ENCODE peak calls at places on chromosomes 6 and 20, in seven cellular contexts. T, G, X, I, P, D and B are unnamed samples.
A peak's percentile ranks its signal among the peaks of the same experiment; 100 is the strongest.

GRCh38 chr6:159116343-159116742 is 52.9 kb upstream of the FNDC1 start:
- DNase-seq in T (no peak), G (peak; percentile 73), X (no peak), I (no peak), P (no peak), D (no peak), B (no peak)

GRCh38 chr6:42963179-42963854 is 2.8 kb downstream of the GNMT start:
- DNase-seq in T (no peak), G (no peak), X (no peak), I (no peak), P (no peak), D (no peak), B (no peak)

GRCh38 chr20:45629496-45630100 is at the start of gene WFDC10A:
- DNase-seq in T (no peak), G (peak; percentile 64), X (peak; percentile 5), I (no peak), P (peak; percentile 25), D (peak; percentile 36), B (peak; percentile 44)

GRCh38 chr6:129901910-129902309 is 40.8 kb upstream of the TMEM244 start:
- DNase-seq in T (no peak), G (no peak), X (no peak), I (no peak), P (peak; percentile 23), D (no peak), B (no peak)

GRCh38 chr6:158801655-158802294 is 17.4 kb downstream of the EZR start:
- DNase-seq in T (peak; percentile 64), G (no peak), X (no peak), I (peak; percentile 67), P (no peak), D (peak; percentile 76), B (peak; percentile 25)

GRCh38 chr6:13089296-13089994 is 238.9 kb downstream of the TBC1D7 start:
- DNase-seq in T (no peak), G (no peak), X (peak; percentile 9), I (no peak), P (no peak), D (no peak), B (no peak)

GRCh38 chr6:150334790-150335783 is 33.7 kb upstream of the IYD start:
- DNase-seq in T (no peak), G (no peak), X (peak; percentile 45), I (no peak), P (peak; percentile 81), D (no peak), B (no peak)

GRCh38 chr20:44016525-44016924 is 101.9 kb downstream of the TOX2 start:
- DNase-seq in T (no peak), G (no peak), X (no peak), I (no peak), P (no peak), D (no peak), B (no peak)

GRCh38 chr6:71043902-71044301 is 87.0 kb upstream of the B3GAT2 start:
- DNase-seq in T (no peak), G (peak; percentile 52), X (no peak), I (no peak), P (no peak), D (no peak), B (no peak)

GRCh38 chr20:1386323-1386722 is 6.5 kb downstream of the FKBP1A start:
- DNase-seq in T (no peak), G (no peak), X (no peak), I (no peak), P (no peak), D (no peak), B (no peak)

GRCh38 chr6:78942451-78942850 is 75.1 kb downstream of the IRAK1BP1 start:
- DNase-seq in T (no peak), G (no peak), X (no peak), I (no peak), P (peak; percentile 12), D (no peak), B (no peak)

GRCh38 chr20:62087632-62088031 is 22.0 kb upstream of the TAF4 start:
- DNase-seq in T (no peak), G (no peak), X (no peak), I (no peak), P (no peak), D (no peak), B (no peak)

GRCh38 chr6:11607381-11607780 is 69.8 kb downstream of the TMEM170B start:
- DNase-seq in T (no peak), G (peak; percentile 56), X (no peak), I (no peak), P (no peak), D (no peak), B (peak; percentile 35)

GRCh38 chr6:4021862-4022715 is 56.8 kb downstream of the FAM217A start:
- DNase-seq in T (no peak), G (no peak), X (no peak), I (no peak), P (peak; percentile 31), D (no peak), B (no peak)

GRCh38 chr20:18943542-18943941 is 130.0 kb downstream of the SCP2D1 start:
- DNase-seq in T (no peak), G (peak; percentile 60), X (no peak), I (peak; percentile 23), P (no peak), D (no peak), B (no peak)

GRCh38 chr20:19757487-19757972 is 528 bp upstream of the RIN2 start:
- DNase-seq in T (peak; percentile 91), G (peak; percentile 93), X (no peak), I (peak; percentile 88), P (peak; percentile 66), D (peak; percentile 93), B (peak; percentile 84)

GRCh38 chr6:67433124-67433523 is 1202.0 kb upstream of the ADGRB3 start:
- DNase-seq in T (no peak), G (no peak), X (peak; percentile 36), I (no peak), P (peak; percentile 36), D (no peak), B (no peak)

GRCh38 chr6:144158133-144158532 is 7.8 kb downstream of the STX11 start:
- DNase-seq in T (no peak), G (no peak), X (peak; percentile 67), I (peak; percentile 33), P (peak; percentile 79), D (no peak), B (no peak)

GRCh38 chr6:2688416-2689064 is 62.2 kb downstream of the MYLK4 start:
- DNase-seq in T (no peak), G (no peak), X (peak; percentile 71), I (no peak), P (peak; percentile 92), D (no peak), B (no peak)

GRCh38 chr20:14384411-14384810 is 47.0 kb upstream of the FLRT3 start:
- DNase-seq in T (no peak), G (no peak), X (peak; percentile 6), I (no peak), P (no peak), D (no peak), B (no peak)

GRCh38 chr6:170294813-170295518 is 4.1 kb upstream of the DLL1 start:
- DNase-seq in T (no peak), G (no peak), X (no peak), I (no peak), P (no peak), D (no peak), B (no peak)

GRCh38 chr6:170293881-170294755 is 3.2 kb upstream of the DLL1 start:
- DNase-seq in T (no peak), G (no peak), X (no peak), I (no peak), P (no peak), D (no peak), B (no peak)

GRCh38 chr6:170292111-170292777 is 1.4 kb upstream of the DLL1 start:
- DNase-seq in T (no peak), G (no peak), X (no peak), I (no peak), P (no peak), D (no peak), B (no peak)

GRCh38 chr6:170292778-170293164 is 1.9 kb upstream of the DLL1 start:
- DNase-seq in T (no peak), G (no peak), X (no peak), I (no peak), P (no peak), D (no peak), B (no peak)

GRCh38 chr6:170293411-170293844 is 2.5 kb upstream of the DLL1 start:
- DNase-seq in T (no peak), G (no peak), X (no peak), I (no peak), P (no peak), D (no peak), B (no peak)
- H3K4me3 ChIP-seq in T (no peak overlapping the region), G (no peak overlapping the region), X (peak overlapping the region; percentile 18), I (no peak overlapping the region), P (no peak overlapping the region), D (no peak overlapping the region), B (no peak overlapping the region)

DNA sequence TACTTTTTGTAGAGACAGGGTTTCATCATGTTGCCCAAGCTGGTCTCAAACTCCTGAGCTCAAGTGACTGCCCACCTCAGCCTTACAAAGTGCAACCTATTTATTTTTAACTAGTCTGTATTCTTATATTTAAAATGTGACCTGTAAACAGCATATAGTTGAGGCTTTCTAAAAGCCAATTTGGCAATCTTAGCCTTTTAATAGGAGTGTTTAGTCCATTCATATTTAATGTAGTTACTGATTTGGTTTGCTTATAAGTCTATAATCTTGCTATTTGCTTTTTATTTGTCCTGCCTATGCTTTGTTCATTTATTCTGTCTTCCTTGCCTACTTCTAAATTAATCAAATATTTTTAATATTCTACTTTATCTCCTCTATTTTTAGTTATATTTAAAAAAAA is 15.0 kb upstream of the SOX4 start:
- DNase-seq in T (no peak), G (no peak), X (no peak), I (no peak), P (no peak), D (no peak), B (no peak)
- H3K4me3 ChIP-seq in T (no peak overlapping the region), G (no peak overlapping the region), X (no peak overlapping the region), I (no peak overlapping the region), P (no peak overlapping the region), D (no peak overlapping the region), B (no peak overlapping the region)

GRCh38 chr20:341682-342081 is 5.2 kb upstream of the NRSN2 start:
- DNase-seq in T (no peak), G (peak; percentile 46), X (no peak), I (no peak), P (peak; percentile 84), D (peak; percentile 46), B (no peak)
- H3K4me3 ChIP-seq in T (no peak overlapping the region), G (no peak overlapping the region), X (no peak overlapping the region), I (no peak overlapping the region), P (no peak overlapping the region), D (no peak overlapping the region), B (no peak overlapping the region)

DNA sequence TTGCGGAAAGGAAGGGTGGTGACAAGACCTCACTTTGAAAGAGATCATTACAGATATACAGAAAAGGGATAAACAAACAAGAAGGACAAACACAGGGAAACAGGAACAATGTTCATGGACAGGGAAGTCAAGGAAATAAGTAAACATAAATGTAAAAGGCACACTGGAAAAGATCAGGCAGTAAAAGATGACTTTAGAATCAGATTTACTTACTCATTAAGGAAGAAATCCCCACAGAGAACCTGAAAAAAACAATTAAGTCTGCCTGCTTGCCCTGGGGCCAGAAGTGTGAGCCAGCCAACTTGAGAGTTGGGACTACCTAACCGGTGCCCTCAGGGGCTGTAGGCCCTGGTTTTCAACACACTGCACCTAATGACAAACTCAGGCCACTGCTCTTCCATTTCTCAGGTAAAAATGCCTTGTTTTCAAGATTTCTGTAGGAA is 1.7 kb downstream of the APMAP start:
- DNase-seq in T (no peak), G (no peak), X (no peak), I (no peak), P (no peak), D (no peak), B (peak; percentile 22)
- H3K4me3 ChIP-seq in T (no peak overlapping the region), G (no peak overlapping the region), X (no peak overlapping the region), I (peak overlapping the region; percentile 82), P (no peak overlapping the region), D (no peak overlapping the region), B (no peak overlapping the region)

GRCh38 chr20:37314617-37315292 is 25.3 kb downstream of the MANBAL start:
- DNase-seq in T (peak; percentile 71), G (peak; percentile 54), X (no peak), I (peak; percentile 70), P (no peak), D (no peak), B (no peak)
- H3K4me3 ChIP-seq in T (no peak overlapping the region), G (no peak overlapping the region), X (no peak overlapping the region), I (no peak overlapping the region), P (no peak overlapping the region), D (no peak overlapping the region), B (no peak overlapping the region)